ENCODE peak calls at places on chromosomes 2 and 18, in six cellular contexts. V is AG04450, D is neural progenitor cell, Z is HCT116, S is astrocyte of the cerebellum, M is endodermal cell. N is an unnamed sample.

GRCh38 chr18:70377317-70377799 is 88.5 kb downstream of the SOCS6 start:
- DNase-seq in M (no peak), D (no peak), S (no peak), Z (no peak), V (no peak), N (no peak)

GRCh38 chr2:169073972-169074751 is 4.8 kb downstream of the DHRS9 start:
- DNase-seq in D (no peak), S (peak; percentile 85), M (no peak), Z (no peak), V (no peak), N (no peak)

GRCh38 chr2:177239053-177239452 is 25.5 kb downstream of the NFE2L2 start:
- DNase-seq in D (no peak), V (no peak), S (no peak), M (no peak), Z (no peak), N (no peak)

GRCh38 chr2:81876628-81877027 is 1572.1 kb upstream of the LRRTM1 start:
- DNase-seq in S (no peak), V (no peak), M (no peak), Z (no peak), D (no peak), N (no peak)

GRCh38 chr18:9048808-9049494 is 53.5 kb upstream of the NDUFV2 start:
- DNase-seq in D (no peak), V (no peak), S (no peak), Z (no peak), M (no peak), N (peak; percentile 1)

GRCh38 chr2:233470007-233470687 is 96.4 kb downstream of the USP40 start:
- DNase-seq in M (peak; percentile 39), V (no peak), D (no peak), S (no peak), Z (no peak), N (no peak)

GRCh38 chr2:203535784-203536590 is 886 bp upstream of the RAPH1 start:
- DNase-seq in S (peak; percentile 48), M (no peak), Z (no peak), V (no peak), D (no peak), N (no peak)

GRCh38 chr18:48950536-48951447 is at the start of gene SMAD7:
- DNase-seq in Z (no peak), D (no peak), V (no peak), M (no peak), S (no peak), N (no peak)

GRCh38 chr2:48464264-48464663 is 65.7 kb upstream of the STON1 start:
- DNase-seq in Z (no peak), V (no peak), S (no peak), M (no peak), D (no peak), N (no peak)

GRCh38 chr18:57743008-57743407 is 60.1 kb downstream of the ATP8B1 start:
- DNase-seq in Z (no peak), M (no peak), V (peak; percentile 30), S (peak; percentile 53), D (no peak), N (peak; percentile 56)

GRCh38 chr2:160609346-160609745 is 115.7 kb upstream of the RBMS1 start:
- DNase-seq in Z (no peak), S (no peak), V (no peak), D (no peak), M (no peak), N (no peak)

GRCh38 chr2:207135340-207135739 is 30.4 kb downstream of the KLF7 start:
- DNase-seq in M (no peak), V (no peak), S (no peak), Z (no peak), D (no peak), N (no peak)

GRCh38 chr2:207131634-207132418 is 33.9 kb downstream of the KLF7 start:
- DNase-seq in V (no peak), Z (no peak), D (no peak), S (no peak), M (no peak), N (no peak)

GRCh38 chr2:207133862-207134519 is 31.8 kb downstream of the KLF7 start:
- DNase-seq in V (peak; percentile 67), Z (no peak), M (no peak), D (peak; percentile 16), S (peak; percentile 60), N (peak; percentile 98)

GRCh38 chr2:207130958-207131521 is 34.7 kb downstream of the KLF7 start:
- DNase-seq in D (no peak), V (no peak), M (no peak), Z (no peak), S (no peak), N (no peak)

GRCh38 chr2:207133493-207133861 is 32.3 kb downstream of the KLF7 start:
- DNase-seq in M (no peak), V (no peak), Z (no peak), D (peak; percentile 22), S (no peak), N (no peak)
- H3K4me3 ChIP-seq in M (no peak overlapping the region), V (no peak overlapping the region), Z (no peak overlapping the region), D (no peak overlapping the region), S (no peak overlapping the region), N (no peak overlapping the region)

GRCh38 chr2:66440692-66441091 is 5.8 kb downstream of the MEIS1 start:
- DNase-seq in S (no peak), M (peak; percentile 63), V (no peak), Z (no peak), D (peak; percentile 74), N (no peak)
- H3K4me3 ChIP-seq in S (peak overlapping the region; percentile 70), M (peak overlapping the region; percentile 78), V (peak overlapping the region; percentile 91), Z (no peak overlapping the region), D (peak overlapping the region; percentile 61), N (peak overlapping the region; percentile 83)

DNA sequence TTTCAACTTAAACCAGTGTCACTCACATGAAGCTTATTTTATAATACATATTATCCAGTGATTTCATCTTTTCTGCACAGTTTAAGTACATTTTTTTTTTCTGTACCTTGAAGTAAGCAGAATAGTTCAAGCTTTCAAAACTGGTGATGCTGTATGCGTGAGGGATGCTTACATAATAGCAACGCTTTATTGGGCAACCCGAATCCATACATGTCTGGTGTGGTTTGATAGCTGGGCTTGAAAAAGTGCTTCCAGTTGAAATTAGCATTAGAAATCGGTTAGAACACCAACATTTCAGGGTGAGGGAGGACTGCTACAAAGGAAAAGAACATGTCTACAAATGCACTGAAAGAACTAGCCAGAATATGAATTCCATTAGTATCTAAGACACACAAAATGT is 117.4 kb downstream of the MBP start:
- DNase-seq in S (no peak), D (no peak), V (no peak), Z (no peak), M (no peak), N (no peak)
- H3K4me3 ChIP-seq in S (no peak overlapping the region), D (no peak overlapping the region), V (no peak overlapping the region), Z (no peak overlapping the region), M (no peak overlapping the region), N (no peak overlapping the region)

GRCh38 chr2:132623096-132623839 is 46.7 kb downstream of the LYPD1 start:
- DNase-seq in S (peak; percentile 82), D (no peak), V (peak; percentile 32), M (no peak), Z (no peak), N (peak; percentile 24)
- H3K4me3 ChIP-seq in S (no peak overlapping the region), D (no peak overlapping the region), V (no peak overlapping the region), M (no peak overlapping the region), Z (no peak overlapping the region), N (no peak overlapping the region)

GRCh38 chr2:108623616-108624015 is 89.3 kb downstream of the LIMS1 start:
- DNase-seq in Z (no peak), S (no peak), D (no peak), V (no peak), M (no peak), N (no peak)
- H3K4me3 ChIP-seq in Z (no peak overlapping the region), S (no peak overlapping the region), D (no peak overlapping the region), V (no peak overlapping the region), M (no peak overlapping the region), N (no peak overlapping the region)

DNA sequence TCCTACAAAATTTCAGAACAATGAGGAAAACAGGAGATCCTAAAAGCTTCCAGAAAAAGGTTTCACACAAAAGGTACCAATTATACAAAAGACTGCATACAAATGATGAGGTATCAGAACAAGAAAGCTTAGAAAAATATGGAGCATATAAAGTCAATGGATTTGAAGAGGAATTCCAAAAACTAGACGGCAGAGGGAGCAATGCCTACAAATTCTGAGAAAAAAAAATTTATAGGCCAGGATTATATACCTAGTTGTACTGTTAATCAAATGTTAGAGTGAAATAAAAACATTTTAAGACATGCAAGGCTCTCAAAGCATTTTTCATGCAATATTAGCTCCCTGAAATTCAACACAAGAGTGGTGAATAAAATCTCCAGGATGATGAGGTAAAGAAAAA is 106.2 kb downstream of the ZRANB3 start:
- DNase-seq in M (no peak), Z (peak; percentile 4), D (no peak), S (no peak), V (no peak), N (no peak)
- H3K4me3 ChIP-seq in M (no peak overlapping the region), Z (no peak overlapping the region), D (no peak overlapping the region), S (no peak overlapping the region), V (no peak overlapping the region), N (no peak overlapping the region)

GRCh38 chr2:77566131-77566530 is 44.0 kb upstream of the LRRTM4 start:
- DNase-seq in S (no peak), Z (no peak), V (no peak), M (no peak), D (no peak), N (no peak)
- H3K4me3 ChIP-seq in S (no peak overlapping the region), Z (no peak overlapping the region), V (no peak overlapping the region), M (no peak overlapping the region), D (no peak overlapping the region), N (no peak overlapping the region)

DNA sequence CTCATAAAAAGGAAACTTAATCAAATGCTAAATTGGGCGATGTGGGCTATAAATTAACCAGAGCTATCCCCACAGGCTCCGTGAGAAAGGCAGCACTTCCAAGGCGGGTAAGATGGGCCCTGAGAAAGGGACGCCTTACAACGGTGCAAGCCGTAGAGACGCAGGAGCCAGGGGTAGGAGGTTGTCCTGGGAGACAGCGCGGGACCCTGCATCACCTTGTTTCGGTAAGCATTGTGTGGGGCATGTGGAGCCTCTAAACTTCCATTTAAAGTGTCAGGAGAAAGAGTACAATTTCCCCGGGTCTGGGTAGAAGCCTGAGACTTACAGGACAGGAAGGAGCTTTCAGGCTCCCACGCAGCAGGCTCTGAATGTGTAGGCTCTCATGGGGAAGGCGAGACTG is 1.2 kb upstream of the PER2 start:
- DNase-seq in D (peak; percentile 23), M (no peak), V (no peak), S (no peak), Z (no peak), N (no peak)
- H3K4me3 ChIP-seq in D (peak overlapping the region; percentile 74), M (peak overlapping the region; percentile 82), V (no peak overlapping the region), S (peak overlapping the region; percentile 78), Z (peak overlapping the region; percentile 73), N (peak overlapping the region; percentile 77)

DNA sequence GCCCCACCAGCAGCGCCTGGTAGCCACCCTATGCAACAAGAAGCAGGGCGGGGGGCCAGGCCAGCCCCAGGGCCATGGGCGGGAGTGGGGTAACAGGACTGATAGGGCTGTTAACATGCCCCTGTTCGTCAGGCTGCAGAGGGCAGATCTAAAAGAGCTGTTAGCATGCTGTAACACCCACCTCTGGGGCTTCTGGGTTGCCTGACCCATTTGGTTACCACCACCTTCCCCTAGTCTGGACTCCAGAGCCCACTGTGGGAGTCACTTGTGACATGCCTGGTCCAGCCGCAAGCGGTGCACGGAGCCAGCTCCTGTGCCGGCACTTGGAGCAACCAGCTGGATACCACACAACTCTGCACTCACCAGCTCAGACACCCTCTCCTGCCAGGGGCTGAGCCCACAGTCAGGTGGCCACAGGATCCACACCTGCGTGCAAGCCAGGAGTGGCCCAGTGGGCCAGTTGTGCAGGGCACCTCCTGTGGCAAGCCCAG is 2.1 kb downstream of the METTL8 start:
- DNase-seq in M (peak; percentile 56), D (peak; percentile 6), V (no peak), S (no peak), Z (no peak), N (no peak)
- H3K4me3 ChIP-seq in M (no peak overlapping the region), D (no peak overlapping the region), V (no peak overlapping the region), S (no peak overlapping the region), Z (no peak overlapping the region), N (no peak overlapping the region)